ENCODE peak calls at places on chromosomes 16 and 17, in eight cellular contexts. J, E, T, D, L, H, V and Q are unnamed samples.

GRCh38 chr17:488993-489757 is 136.6 kb upstream of the RPH3AL start:
- DNase-seq in T (no peak), D (no peak), J (no peak), H (peak), L (no peak), V (no peak), E (no peak), Q (no peak)

GRCh38 chr17:32546031-32546444 is 59.2 kb downstream of the CDK5R1 start:
- DNase-seq in H (peak), V (no peak), L (no peak), D (no peak), E (no peak), J (no peak), T (no peak), Q (no peak)

GRCh38 chr17:50575581-50576210 is 15.2 kb downstream of the CACNA1G start:
- DNase-seq in H (no peak), T (no peak), E (no peak), V (no peak), J (no peak), L (no peak), D (no peak), Q (no peak)

GRCh38 chr17:19242926-19243325 is 5.8 kb downstream of the EPN2 start:
- DNase-seq in J (no peak), E (no peak), V (no peak), T (no peak), H (no peak), L (no peak), D (no peak), Q (no peak)

GRCh38 chr16:3745751-3746355 is 28.5 kb upstream of the TRAP1 start:
- DNase-seq in L (no peak), E (no peak), J (no peak), V (no peak), D (no peak), T (no peak), H (no peak), Q (no peak)

GRCh38 chr17:65142247-65142646 is 5.1 kb downstream of the RGS9 start:
- DNase-seq in L (no peak), V (no peak), T (no peak), H (no peak), J (no peak), D (no peak), E (no peak), Q (no peak)

GRCh38 chr17:73681946-73682345 is 37.7 kb upstream of the SDK2 start:
- DNase-seq in V (no peak), J (no peak), E (no peak), D (no peak), L (no peak), H (no peak), T (no peak), Q (no peak)

GRCh38 chr16:75002474-75002873 is 3.6 kb downstream of the ZNRF1 start:
- DNase-seq in H (no peak), V (no peak), T (no peak), D (no peak), L (no peak), E (no peak), J (no peak), Q (no peak)

GRCh38 chr17:42132941-42133340 is 10.3 kb downstream of the HSPB9 start:
- DNase-seq in J (no peak), H (peak), D (no peak), E (no peak), L (no peak), T (no peak), V (peak), Q (peak)

GRCh38 chr16:27685802-27686201 is 135.9 kb downstream of the KATNIP start:
- DNase-seq in V (no peak), T (no peak), D (no peak), H (no peak), L (no peak), E (no peak), J (no peak), Q (no peak)

GRCh38 chr17:37844158-37844976 is 79.8 kb upstream of the TBC1D3K start:
- DNase-seq in E (no peak), H (peak), J (peak), T (peak), D (peak), L (no peak), V (no peak), Q (peak)

GRCh38 chr17:61403846-61404701 is 4.4 kb downstream of the TBX2 start:
- DNase-seq in V (no peak), J (no peak), D (no peak), T (no peak), H (no peak), L (no peak), E (no peak), Q (no peak)

GRCh38 chr16:80006175-80006895 is 405.8 kb upstream of the MAF start:
- DNase-seq in T (no peak), J (no peak), E (no peak), L (no peak), D (no peak), H (no peak), V (no peak), Q (peak)

GRCh38 chr17:59370580-59371299 is 39.3 kb downstream of the YPEL2 start:
- DNase-seq in V (no peak), L (no peak), E (no peak), J (no peak), H (peak), D (no peak), T (no peak), Q (no peak)

GRCh38 chr17:76131692-76132573 is 9.1 kb downstream of the FOXJ1 start:
- DNase-seq in L (no peak), E (no peak), J (no peak), T (no peak), V (no peak), D (no peak), H (no peak), Q (no peak)

GRCh38 chr17:72432143-72432604 is 311.4 kb downstream of the SOX9 start:
- DNase-seq in D (no peak), H (peak), L (no peak), J (no peak), T (no peak), E (no peak), V (no peak), Q (peak)

GRCh38 chr17:34981538-34982241 is 1.4 kb downstream of the LIG3 start:
- DNase-seq in D (no peak), H (peak), V (no peak), E (no peak), J (no peak), L (no peak), T (no peak), Q (no peak)

GRCh38 chr17:81453049-81453448 is 57.8 kb downstream of the BAHCC1 start:
- DNase-seq in L (no peak), D (no peak), H (peak), E (no peak), T (no peak), J (no peak), V (no peak), Q (no peak)

GRCh38 chr16:79498928-79499327 is 101.6 kb downstream of the MAF start:
- DNase-seq in E (no peak), D (no peak), V (no peak), L (no peak), J (no peak), T (no peak), H (no peak), Q (no peak)

GRCh38 chr16:56711862-56712261 is 18.1 kb upstream of the NUP93 start:
- DNase-seq in D (no peak), V (no peak), E (no peak), L (no peak), T (no peak), J (no peak), H (no peak), Q (no peak)

GRCh38 chr17:68097161-68097805 is 61.7 kb downstream of the KPNA2 start:
- DNase-seq in L (no peak), H (no peak), E (no peak), V (no peak), T (no peak), J (no peak), D (no peak), Q (no peak)

GRCh38 chr16:50933257-50933656 is 191.4 kb downstream of the CYLD start:
- DNase-seq in D (no peak), J (no peak), L (no peak), H (no peak), E (no peak), V (no peak), T (no peak), Q (no peak)

GRCh38 chr17:17484451-17484899 is 7.7 kb downstream of the MED9 start:
- DNase-seq in V (no peak), J (no peak), T (no peak), L (no peak), E (no peak), H (no peak), D (no peak), Q (no peak)

GRCh38 chr16:55073830-55074229 is 143.2 kb downstream of the IRX5 start:
- DNase-seq in E (no peak), L (no peak), H (no peak), D (no peak), T (no peak), V (no peak), J (no peak), Q (no peak)

GRCh38 chr17:57234252-57235092 is 21.9 kb upstream of the MSI2 start:
- DNase-seq in E (no peak), L (no peak), J (no peak), V (no peak), D (no peak), H (no peak), T (no peak), Q (no peak)